ENCODE peak calls at places on chromosomes 3 and 15, in seven cellular contexts. H, Z, B, E, A, Q and Y are unnamed samples. For H3K9me3, the result is how much of the 10 kb centered on the place peaks cover.

GRCh38 chr15:43776718-43777292 is at the start of gene ELL3:
- DNase-seq in Z (peak), Q (peak), B (peak), E (peak), H (peak), A (peak), Y (peak)

GRCh38 chr3:139941580-139941979 is 6.6 kb downstream of the CLSTN2 start:
- DNase-seq in H (no peak), Q (no peak), A (no peak), E (no peak), B (no peak), Z (no peak), Y (no peak)

GRCh38 chr3:4471907-4472306 is 4.8 kb upstream of the SUMF1 start:
- DNase-seq in H (no peak), E (no peak), Q (no peak), A (no peak), B (no peak), Z (no peak), Y (no peak)

GRCh38 chr3:76482510-76482909 is 557.4 kb upstream of the ROBO2 start:
- DNase-seq in A (no peak), Q (no peak), B (no peak), H (no peak), Z (no peak), E (no peak), Y (no peak)

GRCh38 chr3:72050048-72050632 is 265.2 kb upstream of the PROK2 start:
- DNase-seq in Q (no peak), H (no peak), Z (no peak), A (no peak), B (no peak), E (no peak), Y (no peak)

GRCh38 chr15:79973445-79974180 is 2.6 kb upstream of the BCL2A1 start:
- DNase-seq in Q (no peak), E (no peak), Z (no peak), H (peak), B (no peak), A (no peak), Y (no peak)

GRCh38 chr15:89462198-89462912 is 34.0 kb downstream of the RHCG start:
- DNase-seq in A (no peak), Q (no peak), H (peak), B (no peak), Z (no peak), E (no peak), Y (no peak)

GRCh38 chr3:183576487-183577107 is 21.1 kb upstream of the KLHL6 start:
- DNase-seq in B (no peak), E (peak), H (peak), A (no peak), Z (no peak), Q (no peak), Y (no peak)

GRCh38 chr15:38002883-38003477 is 68.5 kb downstream of the TMCO5A start:
- DNase-seq in B (peak), Z (peak), A (no peak), Q (peak), E (peak), H (peak), Y (no peak)

GRCh38 chr3:59894425-59895146 is 844.8 kb upstream of the CFAP20DC start:
- DNase-seq in B (no peak), Q (no peak), E (no peak), A (no peak), Z (no peak), H (no peak), Y (no peak)

GRCh38 chr3:88986834-88987233 is 120.6 kb upstream of the EPHA3 start:
- DNase-seq in A (no peak), H (no peak), E (no peak), Q (no peak), B (no peak), Z (no peak), Y (no peak)

GRCh38 chr3:189690237-189690636 is 59.0 kb downstream of the TP63 start:
- DNase-seq in H (no peak), B (no peak), Q (no peak), A (no peak), E (no peak), Z (no peak), Y (no peak)
- H3K9me3 ChIP-seq in H (under half), B (under half), Q (under half), A (under half), E (under half), Z (under half), Y (under half)

GRCh38 chr3:16793321-16793720 is 91.4 kb upstream of the PLCL2 start:
- DNase-seq in H (no peak), E (no peak), Q (no peak), B (no peak), A (no peak), Z (no peak), Y (no peak)

GRCh38 chr3:16788440-16789057 is 96.2 kb upstream of the PLCL2 start:
- DNase-seq in E (no peak), Z (no peak), Q (no peak), B (no peak), A (no peak), H (no peak), Y (no peak)

GRCh38 chr3:16794251-16794650 is 90.5 kb upstream of the PLCL2 start:
- DNase-seq in Q (no peak), A (no peak), B (no peak), Z (no peak), E (no peak), H (no peak), Y (no peak)

GRCh38 chr3:16789344-16790100 is 95.2 kb upstream of the PLCL2 start:
- DNase-seq in Q (no peak), H (peak), A (no peak), E (no peak), Z (no peak), B (no peak), Y (no peak)

GRCh38 chr3:16790432-16791379 is 94.0 kb upstream of the PLCL2 start:
- DNase-seq in B (no peak), Z (no peak), Q (no peak), E (no peak), H (no peak), A (no peak), Y (no peak)
- H3K9me3 ChIP-seq in B (under half), Z (under half), Q (under half), E (under half), H (under half), A (under half), Y (under half)

DNA sequence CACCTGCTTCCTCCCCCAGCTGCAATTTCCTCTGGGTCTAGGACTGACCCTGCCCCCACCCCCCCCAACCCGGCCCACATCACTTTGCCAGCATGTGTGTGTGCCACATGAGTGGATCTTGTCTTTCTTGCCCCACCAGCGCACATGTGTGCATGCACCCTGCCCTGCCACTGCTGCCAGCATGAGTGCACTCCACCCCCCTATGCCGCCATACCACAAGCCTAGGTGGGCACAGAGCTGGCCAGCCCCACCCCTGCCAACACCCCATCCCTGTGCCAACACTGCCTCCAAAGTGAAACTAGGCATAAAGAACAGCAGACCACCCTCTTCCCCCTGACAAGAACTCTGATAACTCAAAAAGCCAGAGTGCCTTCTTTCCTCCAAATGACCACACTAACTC is 296.3 kb upstream of the SGO1 start:
- DNase-seq in H (no peak), A (no peak), B (no peak), E (no peak), Q (no peak), Z (no peak), Y (no peak)
- H3K9me3 ChIP-seq in H (under half), A (under half), B (under half), E (under half), Q (under half), Z (under half), Y (under half)

GRCh38 chr3:126083913-126084514 is at the start of gene SLC41A3:
- DNase-seq in H (peak), Z (peak), E (peak), B (peak), A (peak), Q (peak), Y (peak)

GRCh38 chr3:126083511-126083912 is 412 bp downstream of the SLC41A3 start:
- DNase-seq in Z (peak), E (no peak), Q (no peak), A (peak), H (peak), B (peak), Y (no peak)

GRCh38 chr3:126085276-126085675 is 1.4 kb upstream of the SLC41A3 start:
- DNase-seq in H (no peak), Z (no peak), E (no peak), A (no peak), Q (no peak), B (no peak), Y (no peak)

GRCh38 chr3:126085841-126086240 is 1.9 kb upstream of the SLC41A3 start:
- DNase-seq in B (no peak), E (no peak), Z (no peak), Q (no peak), H (no peak), A (no peak), Y (no peak)

DNA sequence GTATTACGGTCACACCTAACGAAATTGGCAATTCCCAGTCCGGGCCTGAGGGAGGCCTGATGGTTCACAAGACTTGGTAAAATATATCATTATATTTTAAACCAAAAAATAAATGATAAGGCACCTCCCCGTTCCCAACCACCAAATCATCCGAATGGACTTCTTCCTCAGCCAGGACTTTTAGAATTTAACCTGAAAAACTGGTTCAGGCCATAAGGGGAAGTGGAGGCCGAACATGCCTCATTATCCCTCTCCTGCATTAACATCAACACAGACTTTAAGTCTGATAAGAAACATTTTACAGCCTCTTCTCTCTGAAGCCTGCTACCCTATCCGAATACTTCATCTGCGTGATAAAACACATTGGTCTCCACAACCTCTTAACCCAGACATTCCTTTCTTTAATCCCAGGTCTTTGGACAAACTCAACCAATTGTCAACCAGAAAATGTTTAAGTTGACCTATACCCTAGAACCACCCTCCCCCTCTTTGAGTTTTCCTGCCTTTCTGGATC is 800 bp upstream of the SLC41A3 start:
- DNase-seq in A (no peak), Q (no peak), Z (no peak), B (no peak), H (no peak), E (no peak), Y (no peak)
- H3K9me3 ChIP-seq in A (under half), Q (under half), Z (under half), B (under half), H (under half), E (under half), Y (under half)

GRCh38 chr3:164524201-164524600 is 554.1 kb downstream of the SI start:
- DNase-seq in H (no peak), Z (no peak), E (no peak), A (no peak), B (no peak), Q (no peak), Y (no peak)

GRCh38 chr3:164521139-164521538 is 557.2 kb downstream of the SI start:
- DNase-seq in Q (no peak), B (no peak), H (no peak), Z (no peak), A (no peak), E (no peak), Y (no peak)

GRCh38 chr3:164521644-164522043 is 556.7 kb downstream of the SI start:
- DNase-seq in A (no peak), Z (no peak), E (no peak), Q (no peak), B (no peak), H (no peak), Y (no peak)

GRCh38 chr3:164526250-164526649 is 552.0 kb downstream of the SI start:
- DNase-seq in Z (no peak), B (no peak), E (no peak), A (no peak), Q (no peak), H (no peak), Y (no peak)

GRCh38 chr3:164522073-164522763 is 556.1 kb downstream of the SI start:
- DNase-seq in H (no peak), E (no peak), Q (no peak), B (no peak), A (no peak), Z (no peak), Y (no peak)
- H3K9me3 ChIP-seq in H (under half), E (under half), Q (under half), B (under half), A (under half), Z (under half), Y (under half)

GRCh38 chr15:87212041-87212440 is 1044.5 kb downstream of the NTRK3 start:
- DNase-seq in E (no peak), A (no peak), Q (no peak), H (no peak), Z (no peak), B (no peak), Y (no peak)
- H3K9me3 ChIP-seq in E (under half), A (under half), Q (under half), H (under half), Z (under half), B (under half), Y (under half)

DNA sequence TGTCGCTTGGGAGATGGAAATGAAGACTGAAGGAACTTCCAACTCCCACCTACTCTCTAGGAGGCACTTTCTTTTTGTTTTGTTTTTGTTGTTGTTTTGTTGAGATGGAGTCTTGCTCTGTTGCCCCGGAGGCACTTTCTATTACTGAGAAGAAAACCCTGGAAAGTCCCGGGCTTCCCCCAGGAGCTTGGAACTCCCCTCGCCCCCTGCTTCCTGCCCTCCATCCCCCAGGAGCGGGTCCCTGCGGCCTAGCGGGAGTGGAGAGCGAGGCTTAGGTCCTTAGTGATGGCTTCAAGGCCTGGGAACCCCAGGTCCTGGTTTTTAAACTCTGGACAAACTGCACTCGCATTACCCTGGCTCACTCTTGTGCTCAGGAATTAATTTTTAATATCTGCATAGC is 195.7 kb downstream of the OCA2 start:
- DNase-seq in Q (no peak), Z (no peak), B (no peak), H (no peak), A (no peak), E (no peak), Y (no peak)
- H3K9me3 ChIP-seq in Q (under half), Z (under half), B (under half), H (under half), A (under half), E (under half), Y (under half)

DNA sequence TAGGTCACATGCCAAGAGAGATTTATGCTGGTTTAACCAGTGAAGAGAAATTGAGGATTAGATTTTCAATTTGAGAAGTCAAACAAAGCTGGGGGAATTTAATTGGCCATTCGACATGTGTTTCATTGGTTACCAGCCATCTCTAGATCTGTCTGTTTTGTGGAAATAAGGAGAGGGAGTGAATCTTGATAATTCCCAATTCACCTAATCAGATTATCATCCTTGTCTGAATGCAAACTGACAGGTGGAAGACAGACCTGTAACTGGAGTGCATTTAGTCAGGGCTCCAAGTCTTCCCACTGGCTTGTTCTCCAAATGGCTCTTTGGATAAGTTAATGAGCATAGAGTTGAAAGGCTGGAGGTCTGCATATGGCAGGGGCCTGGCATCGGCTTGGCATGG is 1049.3 kb downstream of the NTRK3 start:
- DNase-seq in E (no peak), Q (no peak), H (no peak), B (no peak), Z (no peak), A (no peak), Y (no peak)
- H3K9me3 ChIP-seq in E (under half), Q (under half), H (under half), B (under half), Z (under half), A (under half), Y (under half)

GRCh38 chr15:24966364-24967103 is 11.7 kb downstream of the SNRPN start:
- DNase-seq in Q (no peak), H (no peak), Z (no peak), B (no peak), E (no peak), A (no peak), Y (no peak)
- H3K9me3 ChIP-seq in Q (under half), H (under half), Z (under half), B (under half), E (under half), A (under half), Y (under half)

GRCh38 chr3:36075491-36075890 is 304.8 kb upstream of the STAC start:
- DNase-seq in Z (no peak), E (no peak), Q (no peak), H (no peak), B (no peak), A (no peak), Y (no peak)

GRCh38 chr3:36077320-36077719 is 303.0 kb upstream of the STAC start:
- DNase-seq in B (no peak), A (no peak), Q (no peak), Z (no peak), E (no peak), H (no peak), Y (no peak)
- H3K9me3 ChIP-seq in B (under half), A (under half), Q (under half), Z (under half), E (under half), H (under half), Y (under half)